ENCODE peak calls at places on chromosomes 3 and 15, in four cellular contexts. F is PC-3; A is GM23338; P is CD8-positive, alpha-beta T cell. Q is an unnamed sample.

GRCh38 chr3:131543714-131544113 is 40.9 kb upstream of the MRPL3 start:
- DNase-seq in F (peak), A (no peak), P (no peak), Q (no peak)

GRCh38 chr3:30886888-30887287 is 7.6 kb downstream of the GADL1 start:
- DNase-seq in F (no peak), A (no peak), P (no peak), Q (no peak)

GRCh38 chr15:58484794-58485600 is 53.2 kb downstream of the LIPC start:
- DNase-seq in F (no peak), A (no peak), P (peak), Q (peak)

GRCh38 chr3:1272541-1273265 is 179.9 kb downstream of the CNTN6 start:
- DNase-seq in F (no peak), A (no peak), P (no peak), Q (no peak)

GRCh38 chr15:73602992-73603391 is 30.2 kb downstream of the NPTN start:
- DNase-seq in F (no peak), A (no peak), P (no peak), Q (no peak)

GRCh38 chr3:122793568-122794416 is at the start of gene HSPBAP1:
- DNase-seq in F (peak), A (peak), P (peak), Q (peak)

GRCh38 chr15:100314809-100315400 is 26.9 kb downstream of the ADAMTS17 start:
- DNase-seq in F (no peak), A (peak), P (no peak), Q (no peak)

GRCh38 chr15:37907136-37907535 is 27.3 kb upstream of the TMCO5A start:
- DNase-seq in F (peak), A (no peak), P (no peak), Q (no peak)

GRCh38 chr3:179933872-179934271 is 102.9 kb downstream of the PEX5L start:
- DNase-seq in F (no peak), A (no peak), P (no peak), Q (no peak)

GRCh38 chr15:89472785-89473256 is 23.6 kb downstream of the RHCG start:
- DNase-seq in F (peak), A (peak), P (peak), Q (no peak)

GRCh38 chr15:40445411-40446055 is 4.8 kb downstream of the BAHD1 start:
- DNase-seq in F (peak), A (peak), P (no peak), Q (no peak)

GRCh38 chr3:158768881-158769518 is 32.9 kb upstream of the MFSD1 start:
- DNase-seq in F (peak), A (no peak), P (no peak), Q (no peak)

GRCh38 chr3:71057526-71057894 is 526.0 kb downstream of the FOXP1 start:
- DNase-seq in F (peak), A (no peak), P (no peak), Q (no peak)

GRCh38 chr3:151047636-151048035 is 37.8 kb upstream of the MED12L start:
- DNase-seq in F (no peak), A (peak), P (no peak), Q (no peak)

GRCh38 chr15:62904511-62904910 is 138.0 kb upstream of the TPM1 start:
- DNase-seq in F (no peak), A (no peak), P (no peak), Q (no peak)

GRCh38 chr3:24100694-24101402 is 155.8 kb downstream of the NR1D2 start:
- DNase-seq in F (no peak), A (no peak), P (no peak), Q (no peak)

GRCh38 chr3:60444898-60445297 is 806.4 kb downstream of the FHIT start:
- DNase-seq in F (no peak), A (no peak), P (no peak), Q (no peak)

GRCh38 chr15:95604634-95605036 is 725.9 kb upstream of the NR2F2 start:
- DNase-seq in F (peak), A (no peak), P (no peak), Q (no peak)

GRCh38 chr3:47151836-47152235 is 12.1 kb downstream of the SETD2 start:
- DNase-seq in F (no peak), A (no peak), P (no peak), Q (no peak)

DNA sequence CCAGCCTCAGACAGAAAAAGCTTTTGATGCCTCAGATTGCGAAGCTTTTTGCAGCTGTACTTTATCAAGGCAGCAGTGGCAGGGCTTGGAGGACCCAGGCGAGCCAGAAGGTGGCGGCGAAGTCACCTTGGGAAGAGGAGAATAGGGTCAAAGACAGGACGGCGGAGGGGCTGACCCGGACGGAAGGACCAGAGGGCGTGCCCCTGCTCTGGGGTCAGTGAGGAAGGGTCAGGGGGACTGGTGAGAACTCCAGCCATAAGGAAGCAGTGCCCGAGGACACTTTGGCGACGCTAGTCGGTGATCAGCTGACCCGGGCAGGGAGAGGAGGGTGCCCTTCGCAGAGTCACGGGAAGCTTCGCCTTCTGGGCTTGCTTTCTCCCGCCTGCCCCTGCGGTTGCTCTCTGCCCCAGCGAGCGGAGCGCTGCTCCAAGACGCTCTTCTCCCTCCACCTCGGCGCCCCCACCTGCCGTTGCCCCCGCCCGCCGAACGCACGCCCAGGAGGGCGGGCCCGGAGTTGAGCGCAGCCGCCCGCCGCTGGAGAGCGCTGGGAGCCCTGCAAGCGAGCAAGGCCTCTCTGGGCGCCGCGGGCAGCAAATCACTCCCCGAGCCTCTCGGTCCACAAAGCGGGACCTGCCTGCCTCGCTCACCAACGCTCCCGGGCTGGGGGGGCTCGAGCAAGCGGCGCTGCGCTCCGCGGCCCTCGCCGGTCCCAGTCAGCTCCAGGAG is 1.4 kb downstream of the CADPS start:
- DNase-seq in F (no peak), A (peak), P (no peak), Q (no peak)
- TF ChIP-seq CTCF in F (no peak), A (peak), P (no peak), Q (no peak)

DNA sequence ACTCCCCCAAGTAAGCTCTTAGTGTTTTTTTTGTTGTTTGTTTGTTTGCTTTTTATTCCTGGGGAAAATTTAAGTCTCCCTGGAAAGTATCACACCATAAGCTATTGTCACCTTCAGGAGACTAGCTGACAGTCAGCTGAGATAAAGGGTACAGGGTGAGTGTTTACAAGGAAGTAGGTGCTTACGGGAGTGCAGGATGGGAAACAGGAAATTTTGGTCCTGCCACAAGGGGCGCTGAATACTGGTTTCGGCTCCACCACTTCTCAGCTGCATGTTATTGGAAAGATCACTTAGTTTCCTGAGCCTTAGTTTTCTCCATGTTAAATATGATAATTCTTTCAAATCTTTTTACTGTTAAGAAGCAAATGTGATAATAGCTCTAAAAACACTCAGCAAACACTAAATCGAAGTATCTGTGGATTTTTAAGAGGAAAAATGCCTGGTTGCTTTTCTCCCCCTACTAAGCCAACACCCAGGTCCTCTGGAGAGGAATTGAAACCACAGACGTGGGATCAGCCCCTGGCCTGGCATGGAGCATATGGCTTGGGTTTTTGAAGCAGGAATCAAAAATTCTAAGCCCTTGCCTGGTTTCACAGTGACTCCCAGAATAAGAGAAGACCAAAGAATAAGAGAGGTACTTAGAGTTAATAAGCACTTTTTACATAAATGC is 90.7 kb downstream of the SCN11A start:
- DNase-seq in F (peak), A (peak), P (no peak), Q (no peak)
- TF ChIP-seq CTCF in F (peak), A (peak), P (peak), Q (peak)

GRCh38 chr3:32166654-32167053 is 60.2 kb downstream of the GPD1L start:
- DNase-seq in F (no peak), A (no peak), P (no peak), Q (no peak)

GRCh38 chr3:32155117-32155516 is 48.7 kb downstream of the GPD1L start:
- DNase-seq in F (peak), A (no peak), P (no peak), Q (no peak)

GRCh38 chr3:32165442-32165841 is 59.0 kb downstream of the GPD1L start:
- DNase-seq in F (no peak), A (no peak), P (no peak), Q (no peak)

GRCh38 chr3:32157600-32158264 is 51.3 kb downstream of the GPD1L start:
- DNase-seq in F (no peak), A (no peak), P (no peak), Q (no peak)

DNA sequence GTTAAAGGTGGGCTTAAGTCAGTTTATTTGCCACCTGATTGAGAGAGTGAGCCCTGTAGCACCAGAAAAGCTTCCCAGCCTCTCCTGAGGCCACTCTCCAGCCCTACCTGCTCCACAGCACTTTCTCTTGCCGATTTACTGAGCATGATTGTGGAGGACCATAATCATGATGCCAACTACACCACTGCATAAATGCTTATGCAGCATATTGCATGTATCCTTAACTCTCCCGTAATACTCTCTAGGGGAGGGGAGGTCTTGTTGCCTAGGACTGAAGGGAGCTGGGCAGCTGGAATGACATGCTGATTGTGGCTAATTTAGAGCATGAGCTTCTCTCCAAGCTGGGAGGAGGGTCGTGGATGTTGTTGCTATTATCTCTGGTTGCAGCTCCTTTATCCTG is 54.3 kb downstream of the GPD1L start:
- DNase-seq in F (no peak), A (no peak), P (no peak), Q (no peak)
- TF ChIP-seq CTCF in F (no peak), A (no peak), P (no peak), Q (no peak)

DNA sequence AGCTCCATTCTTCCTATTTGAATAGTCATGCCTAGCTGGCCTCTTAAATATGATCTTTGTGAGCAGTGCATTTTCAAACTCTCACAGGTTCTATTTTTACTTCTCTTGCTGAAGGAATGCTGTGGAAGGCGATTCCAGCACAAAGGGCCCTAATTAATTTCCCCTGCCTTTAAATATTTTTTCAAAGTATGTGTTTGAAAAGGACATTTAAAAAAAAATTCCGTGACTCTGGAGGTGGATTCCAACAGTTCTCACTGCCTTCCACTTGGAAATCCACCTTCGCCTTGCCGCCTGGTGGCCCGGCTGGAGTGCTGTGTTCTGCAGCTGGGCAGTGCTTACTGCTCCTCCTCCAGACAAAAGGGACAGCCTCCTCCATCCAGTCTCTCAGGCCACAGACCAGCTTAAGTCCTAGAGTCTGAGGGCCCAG is 61.5 kb upstream of the CORO2B start:
- DNase-seq in F (no peak), A (peak), P (no peak), Q (no peak)
- TF ChIP-seq CTCF in F (no peak), A (no peak), P (no peak), Q (no peak)

GRCh38 chr3:183884437-183885296 is at the start of gene PARL:
- DNase-seq in F (peak), A (peak), P (peak), Q (peak)
- TF ChIP-seq CTCF in F (peak), A (peak), P (peak), Q (peak)

DNA sequence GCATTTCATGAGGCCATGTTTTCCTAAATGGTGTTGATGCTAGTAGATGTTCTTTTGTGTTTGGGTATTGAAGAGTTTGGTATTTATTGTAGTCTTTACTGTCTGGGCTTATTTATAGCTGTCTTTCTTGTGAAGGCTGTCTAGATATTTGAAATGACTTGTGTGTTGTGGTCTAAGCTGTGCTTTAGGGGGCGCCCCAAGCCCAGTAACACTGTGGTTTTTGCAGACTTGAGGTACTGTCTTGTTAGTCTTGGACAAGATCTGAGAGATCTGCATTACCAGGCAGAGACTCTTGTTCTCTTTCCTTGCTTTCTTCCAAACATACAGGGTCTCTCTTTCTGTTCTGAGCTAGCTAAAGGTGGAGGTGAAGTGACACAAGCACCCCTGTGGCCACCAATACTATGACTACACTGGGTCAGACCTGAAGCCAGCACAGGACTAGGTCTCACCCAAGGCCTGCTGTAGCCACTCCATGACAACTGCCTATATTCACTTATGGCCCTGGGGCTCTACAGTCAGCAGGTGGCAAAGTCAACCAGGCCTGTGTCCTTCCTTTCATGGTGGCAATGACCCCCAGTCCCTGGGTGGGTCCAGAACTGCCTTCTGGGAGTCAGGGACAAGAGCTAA is 152.1 kb upstream of the TBC1D5 start:
- DNase-seq in F (peak), A (peak), P (peak), Q (peak)
- TF ChIP-seq CTCF in F (peak), A (peak), P (peak), Q (peak)

GRCh38 chr3:74591946-74592345 is 22.5 kb downstream of the CNTN3 start:
- DNase-seq in F (no peak), A (no peak), P (no peak), Q (no peak)

GRCh38 chr3:74590620-74591262 is 23.7 kb downstream of the CNTN3 start:
- DNase-seq in F (no peak), A (no peak), P (no peak), Q (no peak)

GRCh38 chr3:74593152-74593551 is 21.3 kb downstream of the CNTN3 start:
- DNase-seq in F (no peak), A (no peak), P (no peak), Q (no peak)

DNA sequence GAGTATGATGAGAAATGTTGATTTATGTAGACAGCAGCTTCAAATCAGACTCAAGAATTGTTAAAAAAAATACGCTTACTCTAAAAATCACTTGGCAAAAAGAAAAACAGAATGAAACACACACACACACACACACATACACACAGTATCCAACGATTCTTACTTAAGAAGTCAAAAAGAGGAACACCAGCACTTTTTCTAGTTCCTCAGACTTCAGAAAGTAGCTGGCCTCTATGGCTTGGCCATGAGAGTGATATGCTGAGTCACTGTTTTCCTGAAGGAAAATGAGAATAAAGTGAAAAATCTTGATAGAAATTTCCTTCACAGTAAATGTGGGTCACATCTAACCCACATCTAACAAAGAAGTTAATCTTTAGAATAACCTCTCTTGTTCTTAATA is 22.1 kb downstream of the CNTN3 start:
- DNase-seq in F (no peak), A (no peak), P (no peak), Q (no peak)
- TF ChIP-seq CTCF in F (no peak), A (no peak), P (no peak), Q (no peak)